ENCODE peak calls at places on chromosomes 13 and 19, in ten cellular contexts. P, S, X, B, I, U, L, Z, F and Y are unnamed samples.

GRCh38 chr19:30788105-30788765 is 416.1 kb downstream of the ZNF536 start:
- DNase-seq in P (no peak), S (no peak), X (no peak), B (no peak), I (no peak), U (no peak), L (no peak), Z (no peak), F (no peak), Y (no peak)

GRCh38 chr13:42574011-42574410 is at the start of gene TNFSF11:
- DNase-seq in P (peak; percentile 33), S (no peak), X (no peak), B (no peak), I (no peak), U (peak; percentile 63), L (peak; percentile 26), Z (no peak), F (peak; percentile 61), Y (no peak)

GRCh38 chr19:57269515-57270250 is 10.6 kb upstream of the ZNF460 start:
- DNase-seq in P (no peak), S (peak; percentile 79), X (no peak), B (no peak), I (peak; percentile 86), U (no peak), L (no peak), Z (no peak), F (peak; percentile 31), Y (no peak)

GRCh38 chr13:45258339-45258685 is 57.5 kb upstream of the KCTD4 start:
- DNase-seq in P (no peak), S (no peak), X (no peak), B (peak; percentile 63), I (no peak), U (no peak), L (no peak), Z (no peak), F (no peak), Y (no peak)

GRCh38 chr19:38557205-38557799 is 60.5 kb downstream of the MAP4K1 start:
- DNase-seq in P (peak; percentile 75), S (no peak), X (no peak), B (no peak), I (no peak), U (no peak), L (peak; percentile 37), Z (no peak), F (no peak), Y (peak; percentile 24)

GRCh38 chr19:8611890-8612806 is 1.6 kb upstream of the ADAMTS10 start:
- DNase-seq in P (no peak), S (peak; percentile 56), X (no peak), B (no peak), I (no peak), U (no peak), L (no peak), Z (no peak), F (peak; percentile 58), Y (no peak)

GRCh38 chr13:110575322-110576069 is 14.0 kb upstream of the RAB20 start:
- DNase-seq in P (peak; percentile 29), S (no peak), X (no peak), B (no peak), I (no peak), U (peak; percentile 60), L (peak; percentile 35), Z (no peak), F (peak; percentile 74), Y (no peak)

GRCh38 chr13:57353831-57354230 is 186.8 kb downstream of the PRR20E start:
- DNase-seq in P (no peak), S (no peak), X (no peak), B (no peak), I (no peak), U (no peak), L (no peak), Z (no peak), F (no peak), Y (no peak)

GRCh38 chr19:18996796-18997394 is 36.4 kb downstream of the SUGP2 start:
- DNase-seq in P (no peak), S (no peak), X (no peak), B (no peak), I (no peak), U (no peak), L (no peak), Z (no peak), F (no peak), Y (no peak)

GRCh38 chr19:47125669-47125938 is 5.0 kb upstream of the SAE1 start:
- DNase-seq in P (no peak), S (no peak), X (no peak), B (no peak), I (no peak), U (no peak), L (no peak), Z (no peak), F (no peak), Y (no peak)

GRCh38 chr13:26022538-26023292 is 29.1 kb downstream of the SHISA2 start:
- DNase-seq in P (no peak), S (peak; percentile 16), X (peak; percentile 43), B (peak; percentile 98), I (peak; percentile 86), U (peak; percentile 23), L (no peak), Z (no peak), F (no peak), Y (no peak)

GRCh38 chr19:5480427-5480836 is 25.2 kb downstream of the ZNRF4 start:
- DNase-seq in P (peak; percentile 49), S (no peak), X (no peak), B (no peak), I (no peak), U (peak; percentile 76), L (peak; percentile 47), Z (no peak), F (peak; percentile 67), Y (no peak)

GRCh38 chr19:46616631-46617322 is 8.1 kb downstream of the PTGIR start:
- DNase-seq in P (peak; percentile 86), S (no peak), X (no peak), B (peak; percentile 83), I (no peak), U (peak; percentile 86), L (peak; percentile 87), Z (no peak), F (peak; percentile 63), Y (no peak)

GRCh38 chr19:47228937-47229673 is 1.9 kb downstream of the BBC3 start:
- DNase-seq in P (peak; percentile 38), S (no peak), X (no peak), B (no peak), I (no peak), U (no peak), L (peak; percentile 27), Z (no peak), F (peak; percentile 28), Y (peak; percentile 36)

GRCh38 chr19:11268783-11269267 is 6.5 kb upstream of the DOCK6 start:
- DNase-seq in P (no peak), S (no peak), X (no peak), B (peak; percentile 75), I (no peak), U (no peak), L (no peak), Z (no peak), F (no peak), Y (no peak)

GRCh38 chr13:65095118-65095517 is 2135.0 kb downstream of the PCDH9 start:
- DNase-seq in P (no peak), S (no peak), X (no peak), B (no peak), I (no peak), U (no peak), L (no peak), Z (no peak), F (no peak), Y (no peak)

GRCh38 chr13:112756511-112756966 is 66.7 kb downstream of the ATP11A start:
- DNase-seq in P (no peak), S (no peak), X (no peak), B (no peak), I (no peak), U (no peak), L (no peak), Z (no peak), F (no peak), Y (no peak)

GRCh38 chr13:24741016-24741662 is 22.8 kb upstream of the RNF17 start:
- DNase-seq in P (no peak), S (no peak), X (no peak), B (no peak), I (no peak), U (peak; percentile 37), L (no peak), Z (no peak), F (no peak), Y (no peak)

GRCh38 chr13:23671902-23672301 is 101.7 kb downstream of the TNFRSF19 start:
- DNase-seq in P (no peak), S (peak; percentile 35), X (no peak), B (no peak), I (no peak), U (no peak), L (no peak), Z (no peak), F (no peak), Y (no peak)

GRCh38 chr19:8577247-8577646 is at the start of gene MYO1F:
- DNase-seq in P (peak; percentile 44), S (no peak), X (no peak), B (peak; percentile 8), I (no peak), U (no peak), L (peak; percentile 22), Z (no peak), F (peak; percentile 63), Y (no peak)

GRCh38 chr13:75830842-75831241 is 194.7 kb downstream of the LMO7 start:
- DNase-seq in P (no peak), S (peak; percentile 45), X (no peak), B (no peak), I (no peak), U (no peak), L (no peak), Z (no peak), F (no peak), Y (no peak)

GRCh38 chr13:113142876-113143275 is 15.6 kb upstream of the PROZ start:
- DNase-seq in P (no peak), S (no peak), X (no peak), B (no peak), I (no peak), U (no peak), L (no peak), Z (no peak), F (no peak), Y (no peak)

GRCh38 chr19:32041681-32042292 is 303.6 kb upstream of the ZNF507 start:
- DNase-seq in P (peak; percentile 44), S (no peak), X (no peak), B (peak; percentile 58), I (peak; percentile 74), U (peak; percentile 61), L (peak; percentile 34), Z (peak; percentile 44), F (no peak), Y (no peak)